ENCODE peak calls at places on chromosomes 7 and 10, in five cellular contexts. A is activated effector memory CD4-positive, alpha-beta T cell treated with Interleukin-2 at 50 U/mL for 16 hours; Q is activated CD4-positive, alpha-beta T cell treated with anti-CD3 and anti-CD28 coated beads, Interleukin-2, amount 50 U/mL, for 1 hour; N is foreskin fibroblast; Z is head of caudate nucleus. V is an unnamed sample.

GRCh38 chr7:50431316-50431715 is 18.8 kb downstream of the FIGNL1 start:
- DNase-seq in A (no peak), Q (no peak), N (no peak), Z (no peak), V (no peak)

GRCh38 chr7:85095816-85096215 is 91.0 kb downstream of the SEMA3D start:
- DNase-seq in A (no peak), Q (no peak), N (no peak), Z (no peak), V (no peak)

GRCh38 chr7:98368721-98369120 is 32.2 kb downstream of the BAIAP2L1 start:
- DNase-seq in A (no peak), Q (no peak), N (no peak), Z (no peak), V (no peak)

GRCh38 chr7:91876391-91877133 is 3.9 kb downstream of the MTERF1 start:
- DNase-seq in A (no peak), Q (no peak), N (no peak), Z (no peak), V (peak)

GRCh38 chr10:117461766-117462423 is 80.7 kb upstream of the EMX2 start:
- DNase-seq in A (no peak), Q (no peak), N (peak), Z (no peak), V (peak)

GRCh38 chr10:44069573-44069972 is 315.3 kb downstream of the CXCL12 start:
- DNase-seq in A (no peak), Q (no peak), N (no peak), Z (no peak), V (no peak)

GRCh38 chr7:69864283-69864682 is 266.0 kb downstream of the AUTS2 start:
- DNase-seq in A (no peak), Q (no peak), N (no peak), Z (no peak), V (no peak)

GRCh38 chr7:119175916-119176627 is 951.6 kb downstream of the ANKRD7 start:
- DNase-seq in A (no peak), Q (no peak), N (no peak), Z (peak), V (peak)

GRCh38 chr7:104328308-104328969 is at the start of gene LHFPL3:
- DNase-seq in A (no peak), Q (no peak), N (no peak), Z (peak), V (no peak)

GRCh38 chr7:159031750-159032149 is 112.9 kb downstream of the VIPR2 start:
- DNase-seq in A (no peak), Q (no peak), N (no peak), Z (no peak), V (no peak)

GRCh38 chr10:14583252-14583651 is 191.4 kb downstream of the FAM107B start:
- DNase-seq in A (peak), Q (peak), N (no peak), Z (no peak), V (no peak)

GRCh38 chr7:12661581-12661980 is 25.9 kb upstream of the ARL4A start:
- DNase-seq in A (no peak), Q (no peak), N (no peak), Z (no peak), V (no peak)

V was measured in HCEC 1CT.